ENCODE peak calls at places on chromosome 10, in six cellular contexts. One of them, this sample, is unnamed.

GRCh38 chr10:112715581-112715980 is 234.5 kb upstream of the TCF7L2 start:
- DNase-seq in stimulated activated CD8-positive, alpha-beta memory T cell treated with anti-CD3 and anti-CD28 coated beads, Interleukin-7, amount 100 ng/mL, for 1 hour: no peak
- DNase-seq in gastrocnemius medialis: no peak
- DNase-seq in glutamatergic neuron: no peak
- DNase-seq in T-helper 1 cell: no peak
- DNase-seq in fibroblast of mammary gland: no peak
- DNase-seq in this sample: no peak

GRCh38 chr10:43057231-43057711 is 19.6 kb upstream of the RET start:
- DNase-seq in glutamatergic neuron: no peak
- DNase-seq in T-helper 1 cell: no peak
- DNase-seq in gastrocnemius medialis: no peak
- DNase-seq in stimulated activated CD8-positive, alpha-beta memory T cell treated with anti-CD3 and anti-CD28 coated beads, Interleukin-7, amount 100 ng/mL, for 1 hour: no peak
- DNase-seq in fibroblast of mammary gland: no peak
- DNase-seq in this sample: no peak

GRCh38 chr10:12051241-12051640 is 8.6 kb upstream of the UPF2 start:
- DNase-seq in T-helper 1 cell: no peak
- DNase-seq in gastrocnemius medialis: no peak
- DNase-seq in stimulated activated CD8-positive, alpha-beta memory T cell treated with anti-CD3 and anti-CD28 coated beads, Interleukin-7, amount 100 ng/mL, for 1 hour: no peak
- DNase-seq in fibroblast of mammary gland: no peak
- DNase-seq in glutamatergic neuron: no peak
- DNase-seq in this sample: no peak

GRCh38 chr10:70354100-70354499 is 28.3 kb downstream of the LRRC20 start:
- DNase-seq in stimulated activated CD8-positive, alpha-beta memory T cell treated with anti-CD3 and anti-CD28 coated beads, Interleukin-7, amount 100 ng/mL, for 1 hour: no peak
- DNase-seq in fibroblast of mammary gland: no peak
- DNase-seq in T-helper 1 cell: no peak
- DNase-seq in glutamatergic neuron: no peak
- DNase-seq in gastrocnemius medialis: no peak
- DNase-seq in this sample: no peak

GRCh38 chr10:85187047-85187446 is 858.7 kb downstream of the CCSER2 start:
- DNase-seq in fibroblast of mammary gland: no peak
- DNase-seq in glutamatergic neuron: no peak
- DNase-seq in gastrocnemius medialis: no peak
- DNase-seq in T-helper 1 cell: no peak
- DNase-seq in stimulated activated CD8-positive, alpha-beta memory T cell treated with anti-CD3 and anti-CD28 coated beads, Interleukin-7, amount 100 ng/mL, for 1 hour: no peak
- DNase-seq in this sample: no peak

GRCh38 chr10:90920986-90921643 is at the start of gene ANKRD1:
- DNase-seq in fibroblast of mammary gland: peak
- DNase-seq in gastrocnemius medialis: peak
- DNase-seq in stimulated activated CD8-positive, alpha-beta memory T cell treated with anti-CD3 and anti-CD28 coated beads, Interleukin-7, amount 100 ng/mL, for 1 hour: no peak
- DNase-seq in T-helper 1 cell: no peak
- DNase-seq in glutamatergic neuron: no peak
- DNase-seq in this sample: peak

GRCh38 chr10:79223346-79224048 is 123.8 kb upstream of the PPIF start:
- DNase-seq in glutamatergic neuron: peak
- DNase-seq in fibroblast of mammary gland: peak
- DNase-seq in T-helper 1 cell: no peak
- DNase-seq in gastrocnemius medialis: peak
- DNase-seq in stimulated activated CD8-positive, alpha-beta memory T cell treated with anti-CD3 and anti-CD28 coated beads, Interleukin-7, amount 100 ng/mL, for 1 hour: no peak
- DNase-seq in this sample: no peak

GRCh38 chr10:52283174-52283573 is 30.9 kb upstream of the DKK1 start:
- DNase-seq in T-helper 1 cell: no peak
- DNase-seq in glutamatergic neuron: no peak
- DNase-seq in gastrocnemius medialis: no peak
- DNase-seq in stimulated activated CD8-positive, alpha-beta memory T cell treated with anti-CD3 and anti-CD28 coated beads, Interleukin-7, amount 100 ng/mL, for 1 hour: no peak
- DNase-seq in fibroblast of mammary gland: peak
- DNase-seq in this sample: peak

GRCh38 chr10:48494611-48495010 is 110.3 kb downstream of the ARHGAP22 start:
- DNase-seq in gastrocnemius medialis: no peak
- DNase-seq in fibroblast of mammary gland: no peak
- DNase-seq in T-helper 1 cell: no peak
- DNase-seq in glutamatergic neuron: no peak
- DNase-seq in stimulated activated CD8-positive, alpha-beta memory T cell treated with anti-CD3 and anti-CD28 coated beads, Interleukin-7, amount 100 ng/mL, for 1 hour: no peak
- DNase-seq in this sample: no peak

This sample was measured in ELR.